ENCODE peak calls at places on chromosomes 5 and 9, in eight cellular contexts. One of them, this sample, is unnamed.

GRCh38 chr5:172771439-172772111 is 580 bp upstream of the DUSP1 start:
- DNase-seq in GM23248: peak; percentile 72
- DNase-seq in ovary: no peak
- DNase-seq in small intestine: peak; percentile 37
- DNase-seq in fibroblast of lung: peak; percentile 58
- DNase-seq in upper lobe of left lung: no peak
- DNase-seq in hepatocyte: no peak
- DNase-seq in effector memory CD4-positive, alpha-beta T cell: no peak
- DNase-seq in this sample: no peak

GRCh38 chr5:42948961-42949347 is 91.2 kb downstream of the ANXA2R start:
- DNase-seq in GM23248: peak; percentile 4
- DNase-seq in ovary: no peak
- DNase-seq in small intestine: no peak
- DNase-seq in fibroblast of lung: no peak
- DNase-seq in upper lobe of left lung: no peak
- DNase-seq in hepatocyte: no peak
- DNase-seq in effector memory CD4-positive, alpha-beta T cell: no peak
- DNase-seq in this sample: no peak

GRCh38 chr5:119795768-119796167 is 166.4 kb downstream of the FAM170A start:
- DNase-seq in GM23248: peak; percentile 8
- DNase-seq in ovary: no peak
- DNase-seq in small intestine: no peak
- DNase-seq in fibroblast of lung: peak; percentile 3
- DNase-seq in upper lobe of left lung: no peak
- DNase-seq in hepatocyte: no peak
- DNase-seq in effector memory CD4-positive, alpha-beta T cell: no peak
- DNase-seq in this sample: no peak

GRCh38 chr9:132350861-132351315 is 3.9 kb downstream of the SETX start:
- DNase-seq in GM23248: peak; percentile 46
- DNase-seq in ovary: no peak
- DNase-seq in small intestine: peak; percentile 63
- DNase-seq in fibroblast of lung: no peak
- DNase-seq in upper lobe of left lung: no peak
- DNase-seq in hepatocyte: no peak
- DNase-seq in effector memory CD4-positive, alpha-beta T cell: no peak
- DNase-seq in this sample: peak; percentile 64

GRCh38 chr5:154811653-154812465 is 38.5 kb downstream of the FAXDC2 start:
- DNase-seq in GM23248: peak; percentile 73
- DNase-seq in ovary: peak; percentile 47
- DNase-seq in small intestine: peak; percentile 75
- DNase-seq in fibroblast of lung: peak; percentile 52
- DNase-seq in upper lobe of left lung: peak; percentile 67
- DNase-seq in hepatocyte: peak; percentile 68
- DNase-seq in effector memory CD4-positive, alpha-beta T cell: peak; percentile 16
- DNase-seq in this sample: peak; percentile 65

GRCh38 chr9:138009456-138010273 is 132.1 kb downstream of the CACNA1B start:
- DNase-seq in GM23248: no peak
- DNase-seq in ovary: no peak
- DNase-seq in small intestine: no peak
- DNase-seq in fibroblast of lung: no peak
- DNase-seq in upper lobe of left lung: peak; percentile 18
- DNase-seq in hepatocyte: no peak
- DNase-seq in effector memory CD4-positive, alpha-beta T cell: no peak
- DNase-seq in this sample: no peak

GRCh38 chr5:74947961-74948613 is 81.9 kb upstream of the FAM169A start:
- DNase-seq in GM23248: peak; percentile 8
- DNase-seq in ovary: no peak
- DNase-seq in small intestine: no peak
- DNase-seq in fibroblast of lung: peak; percentile 9
- DNase-seq in upper lobe of left lung: no peak
- DNase-seq in hepatocyte: peak; percentile 39
- DNase-seq in effector memory CD4-positive, alpha-beta T cell: no peak
- DNase-seq in this sample: no peak

GRCh38 chr9:109716631-109717030 is 63.4 kb upstream of the PALM2AKAP2 start:
- DNase-seq in GM23248: peak; percentile 15
- DNase-seq in ovary: no peak
- DNase-seq in small intestine: no peak
- DNase-seq in fibroblast of lung: peak; percentile 26
- DNase-seq in upper lobe of left lung: no peak
- DNase-seq in hepatocyte: no peak
- DNase-seq in effector memory CD4-positive, alpha-beta T cell: no peak
- DNase-seq in this sample: no peak

GRCh38 chr5:112186401-112186990 is 232.6 kb downstream of the EPB41L4A start:
- DNase-seq in GM23248: peak; percentile 68
- DNase-seq in ovary: no peak
- DNase-seq in small intestine: peak; percentile 40
- DNase-seq in fibroblast of lung: peak; percentile 44
- DNase-seq in upper lobe of left lung: no peak
- DNase-seq in hepatocyte: peak; percentile 68
- DNase-seq in effector memory CD4-positive, alpha-beta T cell: no peak
- DNase-seq in this sample: no peak

GRCh38 chr5:148934895-148935400 is 108.5 kb downstream of the ADRB2 start:
- DNase-seq in GM23248: peak; percentile 23
- DNase-seq in ovary: no peak
- DNase-seq in small intestine: no peak
- DNase-seq in fibroblast of lung: no peak
- DNase-seq in upper lobe of left lung: no peak
- DNase-seq in hepatocyte: no peak
- DNase-seq in effector memory CD4-positive, alpha-beta T cell: no peak
- DNase-seq in this sample: no peak

GRCh38 chr9:40909821-40910220 is 218.7 kb downstream of the FOXD4L6 start:
- DNase-seq in GM23248: no peak
- DNase-seq in ovary: no peak
- DNase-seq in small intestine: no peak
- DNase-seq in fibroblast of lung: no peak
- DNase-seq in upper lobe of left lung: no peak
- DNase-seq in hepatocyte: no peak
- DNase-seq in effector memory CD4-positive, alpha-beta T cell: no peak
- DNase-seq in this sample: no peak
- H3K9me3 ChIP-seq in GM23248: peaks cover 4% of the 10 kb centered on the region
- H3K9me3 ChIP-seq in ovary: peaks cover 85% of the 10 kb centered on the region
- H3K9me3 ChIP-seq in small intestine: peaks cover 6% of the 10 kb centered on the region
- H3K9me3 ChIP-seq in fibroblast of lung: no peaks in the 10 kb centered on the region
- H3K9me3 ChIP-seq in upper lobe of left lung: peaks cover 99% of the 10 kb centered on the region
- H3K9me3 ChIP-seq in hepatocyte: peaks cover 50% of the 10 kb centered on the region
- H3K9me3 ChIP-seq in effector memory CD4-positive, alpha-beta T cell: peaks cover 59% of the 10 kb centered on the region
- H3K9me3 ChIP-seq in this sample: peaks cover 6% of the 10 kb centered on the region

GRCh38 chr9:123948290-123948689 is 18.4 kb upstream of the DENND1A start:
- DNase-seq in GM23248: no peak
- DNase-seq in ovary: no peak
- DNase-seq in small intestine: peak; percentile 55
- DNase-seq in fibroblast of lung: no peak
- DNase-seq in upper lobe of left lung: no peak
- DNase-seq in hepatocyte: peak; percentile 33
- DNase-seq in effector memory CD4-positive, alpha-beta T cell: no peak
- DNase-seq in this sample: no peak

GRCh38 chr9:123943671-123944070 is 13.7 kb upstream of the DENND1A start:
- DNase-seq in GM23248: no peak
- DNase-seq in ovary: no peak
- DNase-seq in small intestine: no peak
- DNase-seq in fibroblast of lung: no peak
- DNase-seq in upper lobe of left lung: no peak
- DNase-seq in hepatocyte: no peak
- DNase-seq in effector memory CD4-positive, alpha-beta T cell: no peak
- DNase-seq in this sample: no peak

GRCh38 chr9:123947326-123947725 is 17.4 kb upstream of the DENND1A start:
- DNase-seq in GM23248: no peak
- DNase-seq in ovary: no peak
- DNase-seq in small intestine: no peak
- DNase-seq in fibroblast of lung: no peak
- DNase-seq in upper lobe of left lung: no peak
- DNase-seq in hepatocyte: no peak
- DNase-seq in effector memory CD4-positive, alpha-beta T cell: no peak
- DNase-seq in this sample: no peak

GRCh38 chr9:123942542-123942941 is 12.6 kb upstream of the DENND1A start:
- DNase-seq in GM23248: no peak
- DNase-seq in ovary: no peak
- DNase-seq in small intestine: peak; percentile 76
- DNase-seq in fibroblast of lung: no peak
- DNase-seq in upper lobe of left lung: no peak
- DNase-seq in hepatocyte: no peak
- DNase-seq in effector memory CD4-positive, alpha-beta T cell: no peak
- DNase-seq in this sample: no peak

GRCh38 chr9:123946257-123946855 is 16.4 kb upstream of the DENND1A start:
- DNase-seq in GM23248: no peak
- DNase-seq in ovary: no peak
- DNase-seq in small intestine: peak; percentile 51
- DNase-seq in fibroblast of lung: no peak
- DNase-seq in upper lobe of left lung: no peak
- DNase-seq in hepatocyte: no peak
- DNase-seq in effector memory CD4-positive, alpha-beta T cell: no peak
- DNase-seq in this sample: no peak
- H3K4me1 ChIP-seq in GM23248: no peaks in the 10 kb centered on the region
- H3K4me1 ChIP-seq in ovary: peaks cover 2% of the 10 kb centered on the region
- H3K4me1 ChIP-seq in small intestine: no peaks in the 10 kb centered on the region
- H3K4me1 ChIP-seq in fibroblast of lung: no peaks in the 10 kb centered on the region
- H3K4me1 ChIP-seq in upper lobe of left lung: no peaks in the 10 kb centered on the region
- H3K4me1 ChIP-seq in hepatocyte: peaks cover 8% of the 10 kb centered on the region
- H3K4me1 ChIP-seq in effector memory CD4-positive, alpha-beta T cell: no peaks in the 10 kb centered on the region
- H3K4me1 ChIP-seq in this sample: no peaks in the 10 kb centered on the region

DNA sequence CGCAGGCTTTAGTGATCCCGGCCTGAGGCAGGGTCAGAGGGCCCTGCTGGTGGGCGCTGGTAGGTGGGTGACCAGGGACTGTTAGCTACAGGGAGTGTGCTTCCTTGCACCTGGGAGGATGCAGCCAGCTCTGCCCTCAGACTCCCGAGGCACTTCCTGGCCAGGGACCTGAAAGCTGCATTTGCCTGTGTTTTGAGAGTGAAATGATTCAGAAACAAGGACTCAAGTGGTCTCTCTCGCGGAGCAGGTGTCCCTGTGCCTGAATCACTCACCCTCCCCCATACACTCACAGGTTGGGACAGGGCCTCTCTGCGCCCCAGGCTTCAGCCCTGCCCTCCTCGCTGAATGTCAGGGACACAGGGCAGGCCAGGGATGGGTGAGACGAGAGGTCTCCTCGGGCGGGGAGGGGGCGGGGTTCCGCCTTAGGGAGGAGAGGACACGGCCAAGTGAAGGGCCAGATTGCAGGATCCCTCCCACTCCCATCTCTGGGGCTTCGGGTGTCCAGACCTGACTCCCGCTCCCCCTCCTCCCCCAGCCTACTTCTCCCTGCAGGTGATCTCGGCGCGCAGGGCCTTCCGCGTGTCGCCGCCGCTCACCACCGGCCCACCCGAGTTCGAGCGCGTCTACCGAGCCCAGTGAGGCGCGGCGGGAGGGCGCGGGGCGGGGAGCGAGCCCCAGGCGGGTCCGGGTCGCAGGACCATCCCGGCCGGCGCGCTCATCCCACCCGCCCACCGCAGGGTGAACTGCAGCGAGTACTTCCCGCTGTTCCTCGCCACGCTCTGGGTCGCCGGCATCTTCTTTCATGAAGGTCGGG is 1.5 kb downstream of the LTC4S start:
- DNase-seq in GM23248: peak; percentile 18
- DNase-seq in ovary: peak; percentile 55
- DNase-seq in small intestine: peak; percentile 50
- DNase-seq in fibroblast of lung: no peak
- DNase-seq in upper lobe of left lung: peak; percentile 72
- DNase-seq in hepatocyte: peak; percentile 63
- DNase-seq in effector memory CD4-positive, alpha-beta T cell: no peak
- DNase-seq in this sample: no peak
- H3K27ac ChIP-seq in GM23248: no peak overlapping the region
- H3K27ac ChIP-seq in ovary: peak overlapping the region; percentile 68
- H3K27ac ChIP-seq in small intestine: peak overlapping the region; percentile 71
- H3K27ac ChIP-seq in fibroblast of lung: no peak overlapping the region
- H3K27ac ChIP-seq in upper lobe of left lung: peak overlapping the region; percentile 82
- H3K27ac ChIP-seq in hepatocyte: peak overlapping the region; percentile 94
- H3K27ac ChIP-seq in effector memory CD4-positive, alpha-beta T cell: peak overlapping the region; percentile 60
- H3K27ac ChIP-seq in this sample: peak overlapping the region; percentile 44

GRCh38 chr9:121168052-121168451 is 33.6 kb downstream of the RAB14 start:
- DNase-seq in GM23248: no peak
- DNase-seq in ovary: no peak
- DNase-seq in small intestine: no peak
- DNase-seq in fibroblast of lung: no peak
- DNase-seq in upper lobe of left lung: no peak
- DNase-seq in hepatocyte: no peak
- DNase-seq in effector memory CD4-positive, alpha-beta T cell: no peak
- DNase-seq in this sample: no peak

GRCh38 chr9:121173501-121173900 is 28.2 kb downstream of the RAB14 start:
- DNase-seq in GM23248: no peak
- DNase-seq in ovary: no peak
- DNase-seq in small intestine: no peak
- DNase-seq in fibroblast of lung: peak; percentile 26
- DNase-seq in upper lobe of left lung: no peak
- DNase-seq in hepatocyte: no peak
- DNase-seq in effector memory CD4-positive, alpha-beta T cell: no peak
- DNase-seq in this sample: no peak

GRCh38 chr9:121169094-121169601 is 32.5 kb downstream of the RAB14 start:
- DNase-seq in GM23248: peak; percentile 53
- DNase-seq in ovary: peak; percentile 36
- DNase-seq in small intestine: no peak
- DNase-seq in fibroblast of lung: no peak
- DNase-seq in upper lobe of left lung: peak; percentile 28
- DNase-seq in hepatocyte: no peak
- DNase-seq in effector memory CD4-positive, alpha-beta T cell: no peak
- DNase-seq in this sample: peak; percentile 28

GRCh38 chr9:121172726-121173487 is 28.8 kb downstream of the RAB14 start:
- DNase-seq in GM23248: no peak
- DNase-seq in ovary: no peak
- DNase-seq in small intestine: no peak
- DNase-seq in fibroblast of lung: no peak
- DNase-seq in upper lobe of left lung: no peak
- DNase-seq in hepatocyte: no peak
- DNase-seq in effector memory CD4-positive, alpha-beta T cell: no peak
- DNase-seq in this sample: no peak

DNA sequence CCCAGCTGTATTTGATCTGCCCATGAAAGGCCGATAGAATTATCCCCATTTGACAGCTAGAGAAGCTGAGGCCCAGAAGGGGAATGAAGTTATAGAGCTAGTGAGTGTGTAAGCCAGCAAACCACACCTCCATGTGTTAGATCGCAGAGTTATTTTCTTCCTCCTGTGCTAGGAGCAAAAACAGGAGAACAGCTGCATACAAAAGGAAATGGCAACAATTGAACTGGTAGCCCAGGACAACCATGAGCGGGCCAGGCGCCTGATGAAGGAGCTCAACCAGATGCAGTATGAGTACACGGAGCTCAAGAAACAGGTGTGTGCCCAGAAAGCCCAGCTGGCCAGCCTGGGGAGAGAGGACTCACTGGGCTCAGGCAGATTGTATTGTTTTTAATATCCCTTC is 30.4 kb downstream of the RAB14 start:
- DNase-seq in GM23248: no peak
- DNase-seq in ovary: no peak
- DNase-seq in small intestine: no peak
- DNase-seq in fibroblast of lung: no peak
- DNase-seq in upper lobe of left lung: no peak
- DNase-seq in hepatocyte: no peak
- DNase-seq in effector memory CD4-positive, alpha-beta T cell: no peak
- DNase-seq in this sample: no peak
- H3K9me3 ChIP-seq in GM23248: no peaks in the 10 kb centered on the region
- H3K9me3 ChIP-seq in ovary: no peaks in the 10 kb centered on the region
- H3K9me3 ChIP-seq in small intestine: no peaks in the 10 kb centered on the region
- H3K9me3 ChIP-seq in fibroblast of lung: no peaks in the 10 kb centered on the region
- H3K9me3 ChIP-seq in upper lobe of left lung: no peaks in the 10 kb centered on the region
- H3K9me3 ChIP-seq in hepatocyte: no peaks in the 10 kb centered on the region
- H3K9me3 ChIP-seq in effector memory CD4-positive, alpha-beta T cell: no peaks in the 10 kb centered on the region
- H3K9me3 ChIP-seq in this sample: no peaks in the 10 kb centered on the region

GRCh38 chr9:120710110-120710981 is 3.9 kb downstream of the MEGF9 start:
- DNase-seq in GM23248: peak; percentile 66
- DNase-seq in ovary: no peak
- DNase-seq in small intestine: peak; percentile 85
- DNase-seq in fibroblast of lung: peak; percentile 67
- DNase-seq in upper lobe of left lung: no peak
- DNase-seq in hepatocyte: no peak
- DNase-seq in effector memory CD4-positive, alpha-beta T cell: no peak
- DNase-seq in this sample: peak; percentile 56
- H3K4me1 ChIP-seq in GM23248: peaks cover 13% of the 10 kb centered on the region
- H3K4me1 ChIP-seq in ovary: peaks cover 8% of the 10 kb centered on the region
- H3K4me1 ChIP-seq in small intestine: peaks cover 6% of the 10 kb centered on the region
- H3K4me1 ChIP-seq in fibroblast of lung: peaks cover 21% of the 10 kb centered on the region
- H3K4me1 ChIP-seq in upper lobe of left lung: peaks cover 21% of the 10 kb centered on the region
- H3K4me1 ChIP-seq in hepatocyte: peaks cover 3% of the 10 kb centered on the region
- H3K4me1 ChIP-seq in effector memory CD4-positive, alpha-beta T cell: peaks cover 23% of the 10 kb centered on the region
- H3K4me1 ChIP-seq in this sample: peaks cover 59% of the 10 kb centered on the region

This sample was measured in CD4-positive, alpha-beta memory T cell.